ENCODE peak calls at places on chromosome 13, in four cellular contexts. One of them, this sample, is unnamed.

GRCh38 chr13:24348797-24349515 is 39.6 kb downstream of the C1QTNF9 start:
- DNase-seq in GM13976: no peak
- DNase-seq in cardiac muscle cell: no peak
- DNase-seq in endodermal cell: no peak
- DNase-seq in this sample: no peak

GRCh38 chr13:26425439-26426358 is 131.8 kb upstream of the WASF3 start:
- DNase-seq in GM13976: no peak
- DNase-seq in cardiac muscle cell: no peak
- DNase-seq in endodermal cell: no peak
- DNase-seq in this sample: no peak

GRCh38 chr13:103730407-103730806 is 664.2 kb upstream of the SLC10A2 start:
- DNase-seq in GM13976: no peak
- DNase-seq in cardiac muscle cell: peak; percentile 68
- DNase-seq in endodermal cell: no peak
- DNase-seq in this sample: no peak

GRCh38 chr13:57988276-57988675 is 356.7 kb downstream of the PCDH17 start:
- DNase-seq in GM13976: no peak
- DNase-seq in cardiac muscle cell: no peak
- DNase-seq in endodermal cell: no peak
- DNase-seq in this sample: no peak

GRCh38 chr13:47455581-47455980 is 545.5 kb downstream of the SUCLA2 start:
- DNase-seq in GM13976: no peak
- DNase-seq in cardiac muscle cell: peak; percentile 23
- DNase-seq in endodermal cell: no peak
- DNase-seq in this sample: no peak

GRCh38 chr13:33728271-33729037 is 89.5 kb upstream of the RFC3 start:
- DNase-seq in GM13976: peak; percentile 27
- DNase-seq in cardiac muscle cell: no peak
- DNase-seq in endodermal cell: no peak
- DNase-seq in this sample: peak; percentile 51

GRCh38 chr13:85616275-85616674 is 182.9 kb downstream of the SLITRK6 start:
- DNase-seq in GM13976: no peak
- DNase-seq in cardiac muscle cell: no peak
- DNase-seq in endodermal cell: no peak
- DNase-seq in this sample: no peak

GRCh38 chr13:111344471-111345191 is 24.2 kb downstream of the TEX29 start:
- DNase-seq in GM13976: no peak
- DNase-seq in cardiac muscle cell: peak; percentile 86
- DNase-seq in endodermal cell: peak; percentile 95
- DNase-seq in this sample: no peak

GRCh38 chr13:108154421-108154858 is 60.9 kb downstream of the LIG4 start:
- DNase-seq in GM13976: no peak
- DNase-seq in cardiac muscle cell: peak; percentile 86
- DNase-seq in endodermal cell: peak; percentile 59
- DNase-seq in this sample: no peak

GRCh38 chr13:31556376-31556775 is 182.9 kb upstream of the RXFP2 start:
- DNase-seq in GM13976: no peak
- DNase-seq in cardiac muscle cell: no peak
- DNase-seq in endodermal cell: no peak
- DNase-seq in this sample: no peak

GRCh38 chr13:85590231-85590931 is 208.8 kb downstream of the SLITRK6 start:
- DNase-seq in GM13976: no peak
- DNase-seq in cardiac muscle cell: no peak
- DNase-seq in endodermal cell: no peak
- DNase-seq in this sample: no peak

GRCh38 chr13:46712524-46712923 is 84.4 kb downstream of the ESD start:
- DNase-seq in GM13976: no peak
- DNase-seq in cardiac muscle cell: no peak
- DNase-seq in endodermal cell: peak; percentile 58
- DNase-seq in this sample: no peak

GRCh38 chr13:50626031-50626643 is 217.4 kb downstream of the DLEU7 start:
- DNase-seq in GM13976: no peak
- DNase-seq in cardiac muscle cell: no peak
- DNase-seq in endodermal cell: no peak
- DNase-seq in this sample: no peak

GRCh38 chr13:46146898-46147297 is 35.1 kb downstream of the LCP1 start:
- DNase-seq in GM13976: no peak
- DNase-seq in cardiac muscle cell: peak; percentile 48
- DNase-seq in endodermal cell: peak; percentile 76
- DNase-seq in this sample: no peak

GRCh38 chr13:32033744-32034143 is 2.2 kb downstream of the FRY start:
- DNase-seq in GM13976: no peak
- DNase-seq in cardiac muscle cell: no peak
- DNase-seq in endodermal cell: no peak
- DNase-seq in this sample: no peak

GRCh38 chr13:46831588-46832194 is 34.7 kb upstream of the ESD start:
- DNase-seq in GM13976: peak; percentile 28
- DNase-seq in cardiac muscle cell: peak; percentile 66
- DNase-seq in endodermal cell: peak; percentile 78
- DNase-seq in this sample: peak; percentile 17

GRCh38 chr13:48647625-48648024 is 6.1 kb upstream of the CYSLTR2 start:
- DNase-seq in GM13976: no peak
- DNase-seq in cardiac muscle cell: no peak
- DNase-seq in endodermal cell: peak; percentile 53
- DNase-seq in this sample: no peak
- TF ChIP-seq CTCF in GM13976: no peak
- TF ChIP-seq CTCF in cardiac muscle cell: no peak
- TF ChIP-seq CTCF in endodermal cell: peak; percentile 58
- TF ChIP-seq CTCF in this sample: no peak

GRCh38 chr13:60369242-60369641 is 27.8 kb upstream of the TDRD3 start:
- DNase-seq in GM13976: no peak
- DNase-seq in cardiac muscle cell: no peak
- DNase-seq in endodermal cell: no peak
- DNase-seq in this sample: no peak
- TF ChIP-seq CTCF in GM13976: no peak
- TF ChIP-seq CTCF in cardiac muscle cell: peak; percentile 30
- TF ChIP-seq CTCF in endodermal cell: peak; percentile 69
- TF ChIP-seq CTCF in this sample: no peak

GRCh38 chr13:28380319-28380718 is 114.6 kb downstream of the FLT1 start:
- DNase-seq in GM13976: no peak
- DNase-seq in cardiac muscle cell: no peak
- DNase-seq in endodermal cell: no peak
- DNase-seq in this sample: no peak

GRCh38 chr13:28373803-28374202 is 121.1 kb downstream of the FLT1 start:
- DNase-seq in GM13976: no peak
- DNase-seq in cardiac muscle cell: no peak
- DNase-seq in endodermal cell: no peak
- DNase-seq in this sample: no peak

GRCh38 chr13:28375250-28375930 is 119.5 kb downstream of the FLT1 start:
- DNase-seq in GM13976: no peak
- DNase-seq in cardiac muscle cell: peak; percentile 28
- DNase-seq in endodermal cell: no peak
- DNase-seq in this sample: no peak

GRCh38 chr13:28379371-28380083 is 115.4 kb downstream of the FLT1 start:
- DNase-seq in GM13976: no peak
- DNase-seq in cardiac muscle cell: no peak
- DNase-seq in endodermal cell: no peak
- DNase-seq in this sample: no peak

DNA sequence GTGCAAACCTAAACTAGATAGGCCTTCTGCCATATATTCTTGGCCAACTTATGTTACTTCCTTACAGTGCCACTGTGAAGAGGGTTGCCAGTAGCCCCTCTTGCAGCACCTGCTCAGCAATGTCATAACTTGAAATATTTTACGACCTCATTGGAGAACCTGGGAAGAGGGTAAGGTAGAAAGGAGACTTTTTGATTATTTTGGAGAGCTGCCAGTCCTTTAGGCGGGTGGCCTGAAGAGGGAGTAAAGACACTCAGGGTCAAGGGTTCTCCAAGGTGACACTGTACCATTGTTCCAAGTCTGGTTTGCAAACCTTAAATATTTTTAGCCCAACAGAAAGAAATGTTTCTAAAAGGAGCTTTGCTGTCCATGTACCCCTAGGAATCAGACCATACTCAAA is 118.3 kb downstream of the FLT1 start:
- DNase-seq in GM13976: no peak
- DNase-seq in cardiac muscle cell: peak; percentile 64
- DNase-seq in endodermal cell: no peak
- DNase-seq in this sample: no peak
- TF ChIP-seq CTCF in GM13976: no peak
- TF ChIP-seq CTCF in cardiac muscle cell: no peak
- TF ChIP-seq CTCF in endodermal cell: peak; percentile 71
- TF ChIP-seq CTCF in this sample: no peak

DNA sequence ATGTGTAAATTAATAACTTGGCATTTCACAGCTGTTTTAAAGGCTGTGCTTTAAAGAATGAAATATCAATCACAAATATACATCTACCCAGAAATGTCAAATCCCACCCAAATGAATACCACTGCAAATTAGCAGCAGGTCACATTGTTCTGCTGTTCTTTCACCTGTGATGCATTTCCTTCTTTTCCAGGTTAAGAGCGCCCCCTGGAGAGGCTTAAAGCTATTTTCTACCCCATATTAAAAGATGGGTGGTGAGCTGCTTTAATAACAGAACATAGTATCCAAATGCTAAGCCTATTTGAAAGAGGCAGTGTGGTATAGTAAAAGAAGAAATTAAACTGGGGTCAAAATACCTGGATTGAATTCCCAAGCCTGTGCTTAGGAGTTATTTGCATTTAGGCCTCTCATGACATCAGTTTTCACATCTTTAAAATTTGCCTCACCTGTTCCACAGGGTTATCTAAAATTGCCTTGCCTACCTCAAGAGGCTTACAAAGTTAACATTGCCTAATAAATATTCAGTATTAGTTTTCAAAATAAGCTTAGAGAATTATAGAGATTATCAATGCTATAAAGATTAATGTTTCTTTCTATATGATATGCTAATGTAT is 396.9 kb upstream of the SLITRK5 start:
- DNase-seq in GM13976: peak; percentile 18
- DNase-seq in cardiac muscle cell: peak; percentile 77
- DNase-seq in endodermal cell: peak; percentile 82
- DNase-seq in this sample: peak; percentile 7
- TF ChIP-seq CTCF in GM13976: peak; percentile 53
- TF ChIP-seq CTCF in cardiac muscle cell: peak; percentile 53
- TF ChIP-seq CTCF in endodermal cell: peak; percentile 91
- TF ChIP-seq CTCF in this sample: peak; percentile 59

GRCh38 chr13:94595943-94596574 is at the start of gene TGDS:
- DNase-seq in GM13976: peak; percentile 93
- DNase-seq in cardiac muscle cell: peak; percentile 95
- DNase-seq in endodermal cell: peak; percentile 97
- DNase-seq in this sample: peak; percentile 93

GRCh38 chr13:94595006-94595942 is 678 bp downstream of the TGDS start:
- DNase-seq in GM13976: peak; percentile 42
- DNase-seq in cardiac muscle cell: peak; percentile 28
- DNase-seq in endodermal cell: peak; percentile 72
- DNase-seq in this sample: peak; percentile 27

GRCh38 chr13:94598281-94598680 is 2.3 kb upstream of the TGDS start:
- DNase-seq in GM13976: no peak
- DNase-seq in cardiac muscle cell: no peak
- DNase-seq in endodermal cell: no peak
- DNase-seq in this sample: no peak

GRCh38 chr13:94599877-94600276 is 1.8 kb upstream of the GPR180 start:
- DNase-seq in GM13976: no peak
- DNase-seq in cardiac muscle cell: no peak
- DNase-seq in endodermal cell: no peak
- DNase-seq in this sample: no peak

DNA sequence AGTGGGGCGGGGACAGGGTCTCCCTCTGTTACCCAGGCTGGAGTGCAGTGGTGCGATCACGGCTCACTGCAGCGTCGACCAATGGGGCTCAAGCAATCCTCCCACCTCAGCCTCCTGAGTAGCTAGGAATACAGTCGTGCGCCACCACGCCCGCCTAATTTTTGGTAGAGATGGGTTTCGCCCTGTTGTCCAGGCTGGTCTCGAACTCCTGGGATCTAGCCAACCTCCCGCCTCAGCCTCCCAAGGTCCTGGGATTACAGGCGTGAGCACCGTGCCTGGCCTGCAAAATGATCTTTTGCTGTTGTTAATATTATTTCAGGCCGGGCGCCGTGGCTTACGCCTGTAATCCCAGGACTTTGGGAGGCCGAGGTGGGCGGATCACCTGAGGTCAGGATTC is 621 bp upstream of the TGDS start:
- DNase-seq in GM13976: no peak
- DNase-seq in cardiac muscle cell: no peak
- DNase-seq in endodermal cell: no peak
- DNase-seq in this sample: no peak
- TF ChIP-seq CTCF in GM13976: no peak
- TF ChIP-seq CTCF in cardiac muscle cell: no peak
- TF ChIP-seq CTCF in endodermal cell: no peak
- TF ChIP-seq CTCF in this sample: no peak

DNA sequence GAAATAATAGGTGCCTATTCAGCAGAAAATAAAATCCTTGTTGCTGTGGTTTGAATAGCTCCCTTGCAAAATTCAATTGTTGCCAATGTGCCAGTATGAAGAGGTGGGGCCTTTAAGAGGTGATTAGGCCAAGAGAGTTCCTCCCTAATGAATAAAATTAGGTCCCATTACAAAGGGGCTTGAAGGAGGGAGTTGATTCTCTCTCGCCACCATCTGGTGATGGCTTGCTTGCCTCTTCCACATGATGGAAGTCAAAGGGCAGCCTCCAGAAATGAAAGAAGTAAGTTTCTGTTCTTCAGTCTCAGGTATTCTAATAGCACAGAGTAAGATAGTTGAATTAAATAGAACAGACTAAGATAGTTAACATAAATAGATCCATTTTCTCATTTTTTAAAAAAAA is 3.0 kb upstream of the EEF1AKMT1 start:
- DNase-seq in GM13976: no peak
- DNase-seq in cardiac muscle cell: no peak
- DNase-seq in endodermal cell: peak; percentile 53
- DNase-seq in this sample: no peak
- TF ChIP-seq CTCF in GM13976: no peak
- TF ChIP-seq CTCF in cardiac muscle cell: no peak
- TF ChIP-seq CTCF in endodermal cell: peak; percentile 32
- TF ChIP-seq CTCF in this sample: no peak